ENCODE peak calls at places on chromosomes 7 and 10, in seven cellular contexts. V is K562, E is WTC11, N is A549, M is SK-N-SH, Z is H1, I is GM12878. U is an unnamed sample.

GRCh38 chr10:101843032-101843991 is at the start of gene KCNIP2:
- DNase-seq in V (peak), E (peak), N (peak), M (peak), Z (no peak), I (no peak), U (no peak)

GRCh38 chr7:134698481-134698880 is 51.8 kb downstream of the BPGM start:
- DNase-seq in V (no peak), E (no peak), N (no peak), M (no peak), Z (no peak), I (no peak), U (no peak)

GRCh38 chr7:2109936-2110585 is 122.7 kb downstream of the MAD1L1 start:
- DNase-seq in V (peak), E (no peak), N (peak), M (no peak), Z (no peak), I (peak), U (peak)

GRCh38 chr7:55545496-55545895 is 26.8 kb downstream of the VOPP1 start:
- DNase-seq in V (no peak), E (no peak), N (no peak), M (no peak), Z (no peak), I (no peak), U (peak)

GRCh38 chr10:84256510-84257342 is 11.9 kb downstream of the RGR start:
- DNase-seq in V (peak), E (peak), N (peak), M (no peak), Z (peak), I (no peak), U (peak)

GRCh38 chr7:190196-190595 is 2.2 kb upstream of the FAM20C start:
- DNase-seq in V (no peak), E (no peak), N (no peak), M (no peak), Z (no peak), I (no peak), U (no peak)

GRCh38 chr10:55641601-55642000 is 719.5 kb downstream of the ZWINT start:
- DNase-seq in V (no peak), E (no peak), N (no peak), M (no peak), Z (no peak), I (no peak), U (no peak)

GRCh38 chr7:17369686-17370426 is 71.4 kb downstream of the AHR start:
- DNase-seq in V (no peak), E (no peak), N (peak), M (no peak), Z (no peak), I (no peak), U (peak)

GRCh38 chr10:44978570-44979280 is at the start of gene DEPP1:
- DNase-seq in V (peak), E (peak), N (peak), M (peak), Z (no peak), I (no peak), U (peak)

GRCh38 chr10:84173543-84173942 is at the start of gene GPR15LG:
- DNase-seq in V (no peak), E (no peak), N (no peak), M (no peak), Z (no peak), I (no peak), U (no peak)

GRCh38 chr10:86970887-86971145 is 2.5 kb downstream of the ADIRF start:
- DNase-seq in V (no peak), E (peak), N (no peak), M (peak), Z (no peak), I (no peak), U (no peak)

GRCh38 chr10:79014796-79015195 is 54.0 kb upstream of the ZMIZ1 start:
- DNase-seq in V (no peak), E (no peak), N (no peak), M (no peak), Z (no peak), I (no peak), U (no peak)

GRCh38 chr10:6364283-6364682 is 161.6 kb downstream of the PFKFB3 start:
- DNase-seq in V (no peak), E (no peak), N (no peak), M (no peak), Z (no peak), I (no peak), U (no peak)

GRCh38 chr7:156889089-156889488 is 3.9 kb downstream of the LMBR1 start:
- DNase-seq in V (no peak), E (no peak), N (no peak), M (no peak), Z (no peak), I (no peak), U (peak)

GRCh38 chr7:107180378-107180777 is 11.6 kb downstream of the HBP1 start:
- DNase-seq in V (peak), E (no peak), N (peak), M (no peak), Z (no peak), I (no peak), U (peak)

GRCh38 chr10:69418052-69418752 is 1.5 kb upstream of the TACR2 start:
- DNase-seq in V (no peak), E (no peak), N (no peak), M (no peak), Z (no peak), I (no peak), U (no peak)

GRCh38 chr7:107118109-107118900 is 50.5 kb upstream of the HBP1 start:
- DNase-seq in V (no peak), E (no peak), N (no peak), M (no peak), Z (no peak), I (no peak), U (peak)

GRCh38 chr7:155879592-155879991 is 67.3 kb upstream of the SHH start:
- DNase-seq in V (no peak), E (no peak), N (no peak), M (no peak), Z (no peak), I (no peak), U (no peak)

GRCh38 chr7:140242057-140243031 is 65.6 kb upstream of the KDM7A start:
- DNase-seq in V (peak), E (no peak), N (no peak), M (peak), Z (no peak), I (peak), U (no peak)

GRCh38 chr10:78196964-78197363 is 163.3 kb downstream of the RPS24 start:
- DNase-seq in V (no peak), E (no peak), N (peak), M (no peak), Z (no peak), I (peak), U (peak)

GRCh38 chr7:128166603-128167315 is 74.3 kb upstream of the LEP start:
- DNase-seq in V (no peak), E (peak), N (no peak), M (peak), Z (no peak), I (no peak), U (no peak)
- TF ChIP-seq USF2 in V (no peak), E (no peak), N (no peak), M (no peak), Z (no peak), I (no peak), U (no peak)

GRCh38 chr7:13832346-13832745 is 157.1 kb downstream of the ETV1 start:
- DNase-seq in V (no peak), E (no peak), N (no peak), M (no peak), Z (no peak), I (no peak), U (no peak)

GRCh38 chr7:13839063-13839462 is 150.4 kb downstream of the ETV1 start:
- DNase-seq in V (no peak), E (no peak), N (no peak), M (no peak), Z (no peak), I (no peak), U (no peak)

GRCh38 chr7:13833872-13834271 is 155.6 kb downstream of the ETV1 start:
- DNase-seq in V (no peak), E (no peak), N (no peak), M (no peak), Z (no peak), I (no peak), U (no peak)

GRCh38 chr7:13834328-13834761 is 155.1 kb downstream of the ETV1 start:
- DNase-seq in V (no peak), E (no peak), N (no peak), M (peak), Z (no peak), I (no peak), U (no peak)

DNA sequence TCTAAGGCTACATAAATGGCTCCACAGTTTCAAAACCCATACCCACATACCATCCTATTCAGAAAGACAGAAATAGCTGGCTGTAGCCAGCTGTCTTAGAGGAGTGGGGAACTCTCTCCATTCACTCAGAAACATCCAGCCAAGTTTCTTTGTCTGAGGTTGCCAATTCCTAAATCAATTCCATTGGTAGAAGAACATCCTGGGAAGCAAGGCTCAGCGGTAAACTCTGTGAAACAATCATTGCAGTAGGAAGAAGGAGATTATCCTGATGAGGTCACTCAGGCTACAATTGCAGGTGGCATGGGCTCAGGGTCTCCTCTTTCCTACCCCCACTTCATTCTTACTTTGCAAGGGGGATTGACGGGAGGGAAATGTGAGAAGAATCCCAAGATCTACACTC is 154.0 kb downstream of the ETV1 start:
- DNase-seq in V (no peak), E (no peak), N (no peak), M (no peak), Z (no peak), I (no peak), U (no peak)
- TF ChIP-seq USF2 in V (no peak), E (no peak), N (no peak), M (no peak), Z (no peak), I (no peak), U (no peak)

DNA sequence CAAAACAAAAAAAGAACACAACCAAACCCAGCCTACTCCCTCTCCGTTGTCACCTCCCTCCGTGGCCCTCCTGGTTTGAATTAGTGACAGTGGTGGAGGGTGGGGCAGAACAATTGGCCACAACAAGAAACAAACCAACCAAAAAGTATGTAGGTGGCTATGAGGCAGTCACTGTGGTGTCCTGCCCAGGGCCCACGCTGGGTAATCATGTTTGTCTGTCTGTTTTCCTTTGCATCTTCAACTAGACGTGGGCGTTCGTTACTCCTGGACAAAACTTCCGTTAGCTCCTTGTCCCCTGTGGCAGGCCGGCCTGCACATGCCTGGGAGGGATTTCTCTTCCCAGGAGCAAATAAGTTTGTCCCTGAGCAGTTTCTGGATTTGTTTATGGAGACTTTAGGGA is 78.4 kb downstream of the XRCC2 start:
- DNase-seq in V (no peak), E (no peak), N (no peak), M (no peak), Z (no peak), I (no peak), U (no peak)
- TF ChIP-seq USF2 in V (no peak), E (no peak), N (no peak), M (no peak), Z (no peak), I (no peak), U (no peak)

GRCh38 chr10:125189162-125189561 is 28.8 kb upstream of the CTBP2 start:
- DNase-seq in V (no peak), E (no peak), N (no peak), M (no peak), Z (no peak), I (no peak), U (no peak)

GRCh38 chr10:125190961-125191360 is 30.6 kb upstream of the CTBP2 start:
- DNase-seq in V (no peak), E (no peak), N (no peak), M (no peak), Z (no peak), I (no peak), U (no peak)

GRCh38 chr10:125190414-125190813 is 30.1 kb upstream of the CTBP2 start:
- DNase-seq in V (no peak), E (no peak), N (no peak), M (no peak), Z (no peak), I (no peak), U (no peak)

GRCh38 chr10:125186431-125187170 is 26.2 kb upstream of the CTBP2 start:
- DNase-seq in V (no peak), E (no peak), N (no peak), M (no peak), Z (no peak), I (no peak), U (no peak)

GRCh38 chr10:125187238-125188194 is 27.2 kb upstream of the CTBP2 start:
- DNase-seq in V (no peak), E (no peak), N (no peak), M (no peak), Z (no peak), I (no peak), U (no peak)
- TF ChIP-seq USF2 in V (no peak), E (no peak), N (no peak), M (no peak), Z (no peak), I (no peak), U (no peak)

GRCh38 chr10:34319197-34319846 is 495.8 kb downstream of the PARD3 start:
- DNase-seq in V (no peak), E (no peak), N (no peak), M (peak), Z (no peak), I (no peak), U (peak)
- TF ChIP-seq USF2 in V (no peak), E (no peak), N (no peak), M (no peak), Z (no peak), I (no peak), U (no peak)

GRCh38 chr10:3668276-3668960 is 116.6 kb downstream of the KLF6 start:
- DNase-seq in V (peak), E (peak), N (no peak), M (no peak), Z (peak), I (no peak), U (peak)
- TF ChIP-seq USF2 in V (no peak), E (no peak), N (no peak), M (no peak), Z (no peak), I (no peak), U (no peak)

U was measured in IMR-90.